ENCODE peak calls at places on chromosomes 6 and 20, in seven cellular contexts. O is tibial artery, Z is left ventricle myocardium inferior, Y is pancreas, U is spleen, J is MM.1S, A is brain microvascular endothelial cell. R is an unnamed sample.

GRCh38 chr6:346389-347030 is 45.0 kb upstream of the IRF4 start:
- DNase-seq in Y (no peak), A (peak; percentile 24), J (no peak), U (peak; percentile 43), O (no peak), Z (no peak), R (no peak)

GRCh38 chr20:62891111-62891510 is 29.5 kb upstream of the TCFL5 start:
- DNase-seq in O (no peak), J (no peak), Z (no peak), A (no peak), U (peak; percentile 44), Y (no peak), R (no peak)

GRCh38 chr6:149476789-149477455 is 7.9 kb downstream of the ZC3H12D start:
- DNase-seq in J (no peak), Y (no peak), U (peak; percentile 67), O (no peak), A (no peak), Z (no peak), R (no peak)

GRCh38 chr6:71321344-71321743 is 32.7 kb downstream of the OGFRL1 start:
- DNase-seq in Z (no peak), J (no peak), U (no peak), Y (no peak), O (no peak), A (no peak), R (no peak)

GRCh38 chr6:3393796-3394195 is 63.1 kb downstream of the SLC22A23 start:
- DNase-seq in U (no peak), Y (peak; percentile 36), O (no peak), A (no peak), Z (no peak), J (no peak), R (no peak)

GRCh38 chr6:161094904-161095440 is 103.4 kb downstream of the MAP3K4 start:
- DNase-seq in J (no peak), U (no peak), O (no peak), Z (no peak), Y (no peak), A (no peak), R (peak; percentile 55)

GRCh38 chr6:158835616-158836221 is 16.6 kb upstream of the EZR start:
- DNase-seq in O (no peak), U (peak; percentile 74), J (no peak), Z (peak; percentile 73), A (no peak), Y (peak; percentile 65), R (peak; percentile 44)

GRCh38 chr6:46453756-46454316 is 37.4 kb downstream of the RCAN2 start:
- DNase-seq in J (no peak), Y (no peak), U (no peak), O (no peak), A (no peak), Z (no peak), R (no peak)

GRCh38 chr6:140311146-140311545 is 936.7 kb upstream of the CITED2 start:
- DNase-seq in Z (no peak), O (no peak), J (no peak), Y (no peak), U (no peak), A (no peak), R (no peak)

GRCh38 chr6:105174512-105174911 is 5.3 kb downstream of the POPDC3 start:
- DNase-seq in A (no peak), Y (no peak), Z (no peak), J (no peak), U (no peak), O (no peak), R (peak; percentile 82)

GRCh38 chr6:10901751-10902150 is 14.9 kb downstream of the SYCP2L start:
- DNase-seq in O (no peak), U (no peak), J (peak; percentile 84), Y (no peak), Z (no peak), A (no peak), R (no peak)

GRCh38 chr20:44582321-44583025 is at the start of gene PKIG:
- DNase-seq in O (no peak), A (peak; percentile 58), J (no peak), Y (no peak), Z (no peak), U (no peak), R (peak; percentile 58)
- H3K4me3 ChIP-seq in O (peak within 1 kb of the TSS; percentile 44), A (peak within 1 kb of the TSS; percentile 46), J (no peak within 1 kb of the TSS), Y (no peak within 1 kb of the TSS), Z (peak within 1 kb of the TSS; percentile 74), U (peak within 1 kb of the TSS; percentile 7), R (no peak within 1 kb of the TSS)

GRCh38 chr6:29011276-29011734 is 6.2 kb upstream of the ZNF311 start:
- DNase-seq in A (peak; percentile 71), U (no peak), O (no peak), J (peak; percentile 36), Y (peak; percentile 13), Z (no peak), R (peak; percentile 25)

GRCh38 chr6:29008089-29008488 is 3.0 kb upstream of the ZNF311 start:
- DNase-seq in Z (no peak), O (no peak), J (no peak), U (no peak), A (no peak), Y (no peak), R (no peak)

GRCh38 chr6:29014729-29015608 is 9.9 kb upstream of the ZNF311 start:
- DNase-seq in Y (no peak), O (no peak), J (no peak), U (no peak), Z (no peak), A (no peak), R (no peak)

GRCh38 chr6:29005183-29005885 is at the start of gene ZNF311:
- DNase-seq in A (peak; percentile 54), J (peak; percentile 36), U (no peak), O (peak; percentile 79), Z (peak; percentile 55), Y (peak; percentile 50), R (peak; percentile 67)

GRCh38 chr6:29009358-29009757 is 4.2 kb upstream of the ZNF311 start:
- DNase-seq in O (no peak), U (no peak), Z (no peak), J (no peak), A (no peak), Y (no peak), R (no peak)
- TF ChIP-seq CTCF in O (no peak), U (no peak), Z (no peak), J (no peak), A (no peak), Y (no peak), R (no peak)

GRCh38 chr6:44409207-44409796 is 21.8 kb downstream of the CDC5L start:
- DNase-seq in J (no peak), Z (no peak), U (no peak), O (no peak), A (no peak), Y (no peak), R (no peak)
- H3K36me3 ChIP-seq in J (peaks cover 21% of the 10 kb centered on the region), Z (peaks cover 92% of the 10 kb centered on the region), U (peaks cover 80% of the 10 kb centered on the region), O (peaks cover 81% of the 10 kb centered on the region), A (peaks cover 52% of the 10 kb centered on the region), Y (peaks cover 49% of the 10 kb centered on the region), R (peaks cover 7% of the 10 kb centered on the region)

DNA sequence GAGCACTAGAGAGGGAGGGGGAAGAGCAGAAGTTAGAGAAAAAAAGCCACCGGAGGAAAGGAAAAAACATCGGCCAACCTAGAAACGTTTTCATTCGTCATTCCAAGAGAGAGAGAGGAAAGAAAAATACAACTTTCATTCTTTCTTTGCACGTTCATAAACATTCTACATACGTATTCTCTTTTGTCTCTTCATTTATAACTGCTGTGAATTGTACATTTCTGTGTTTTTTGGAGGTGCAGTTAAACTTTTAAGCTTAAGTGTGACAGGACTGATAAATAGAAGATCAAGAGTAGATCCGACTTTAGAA is 2.0 kb downstream of the ID4 start:
- DNase-seq in J (no peak), A (no peak), Y (no peak), U (no peak), O (no peak), Z (no peak), R (no peak)
- H3K4me3 ChIP-seq in J (peak overlapping the region; percentile 13), A (peak overlapping the region; percentile 64), Y (peak overlapping the region; percentile 67), U (peak overlapping the region; percentile 20), O (peak overlapping the region; percentile 78), Z (peak overlapping the region; percentile 77), R (no peak overlapping the region)

R was measured in bronchial epithelial cell.